ENCODE peak calls at places on chromosomes 6 and 20, in five cellular contexts. W, U, J, N and T are unnamed samples.
A peak's percentile ranks its signal among the peaks of the same experiment; 100 is the strongest.

GRCh38 chr20:41006936-41007871 is 21.4 kb upstream of the TOP1 start:
- DNase-seq in W (no peak), U (peak; percentile 59), J (no peak), N (peak; percentile 39), T (no peak)

GRCh38 chr6:87660226-87660886 is 41.7 kb downstream of the AKIRIN2 start:
- DNase-seq in W (no peak), U (peak; percentile 82), J (no peak), N (no peak), T (peak; percentile 83)

GRCh38 chr6:106098383-106099234 is 12.5 kb downstream of the PRDM1 start:
- DNase-seq in W (no peak), U (peak; percentile 83), J (no peak), N (no peak), T (peak; percentile 89)

GRCh38 chr6:53437557-53438202 is 88.9 kb upstream of the ELOVL5 start:
- DNase-seq in W (peak; percentile 27), U (peak; percentile 88), J (no peak), N (peak; percentile 52), T (peak; percentile 91)

GRCh38 chr20:1872456-1873183 is 22.6 kb upstream of the SIRPA start:
- DNase-seq in W (no peak), U (no peak), J (no peak), N (no peak), T (no peak)

GRCh38 chr6:11762782-11763459 is 15.7 kb downstream of the ADTRP start:
- DNase-seq in W (no peak), U (no peak), J (no peak), N (no peak), T (no peak)

GRCh38 chr20:38870733-38871559 is 55.3 kb upstream of the FAM83D start:
- DNase-seq in W (no peak), U (no peak), J (no peak), N (no peak), T (peak; percentile 1)

GRCh38 chr6:140684776-140685550 is 1310.5 kb upstream of the CITED2 start:
- DNase-seq in W (no peak), U (no peak), J (no peak), N (no peak), T (no peak)

GRCh38 chr6:111858347-111858746 is 14.9 kb downstream of the FYN start:
- DNase-seq in W (no peak), U (no peak), J (no peak), N (no peak), T (no peak)

GRCh38 chr20:2004171-2004570 is 10.3 kb upstream of the PDYN start:
- DNase-seq in W (no peak), U (no peak), J (no peak), N (peak; percentile 5), T (no peak)

GRCh38 chr6:91453479-91453878 is 866.6 kb upstream of the MAP3K7 start:
- DNase-seq in W (no peak), U (no peak), J (no peak), N (no peak), T (no peak)

GRCh38 chr6:106728296-106728870 is 99.0 kb downstream of the QRSL1 start:
- DNase-seq in W (no peak), U (no peak), J (no peak), N (no peak), T (no peak)

GRCh38 chr6:145820000-145820399 is 5.4 kb upstream of the FBXO30 start:
- DNase-seq in W (no peak), U (no peak), J (no peak), N (no peak), T (no peak)

GRCh38 chr6:22883061-22883717 is 313.8 kb downstream of the HDGFL1 start:
- DNase-seq in W (no peak), U (no peak), J (no peak), N (no peak), T (no peak)

GRCh38 chr6:148064406-148065134 is 278.1 kb upstream of the SASH1 start:
- DNase-seq in W (no peak), U (peak; percentile 72), J (no peak), N (no peak), T (peak; percentile 27)

GRCh38 chr6:41759106-41759904 is 12.1 kb upstream of the PGC start:
- DNase-seq in W (no peak), U (no peak), J (no peak), N (no peak), T (no peak)

GRCh38 chr6:164098857-164099534 is 684.5 kb downstream of the QKI start:
- DNase-seq in W (no peak), U (peak; percentile 7), J (no peak), N (no peak), T (no peak)

GRCh38 chr6:97423190-97423589 is 140.2 kb upstream of the MMS22L start:
- DNase-seq in W (no peak), U (no peak), J (no peak), N (no peak), T (no peak)

GRCh38 chr6:74946961-74947360 is 258.9 kb downstream of the COL12A1 start:
- DNase-seq in W (no peak), U (peak; percentile 34), J (no peak), N (no peak), T (peak; percentile 78)

GRCh38 chr6:106569444-106569843 is 59.9 kb downstream of the RTN4IP1 start:
- DNase-seq in W (no peak), U (no peak), J (no peak), N (no peak), T (peak; percentile 68)

GRCh38 chr6:92840246-92840930 is 579.0 kb downstream of the EPHA7 start:
- DNase-seq in W (no peak), U (peak; percentile 55), J (no peak), N (no peak), T (no peak)

GRCh38 chr6:119340766-119341487 is 8.6 kb downstream of the MAN1A1 start:
- DNase-seq in W (peak; percentile 41), U (peak; percentile 24), J (no peak), N (peak; percentile 53), T (no peak)

GRCh38 chr6:140572129-140572528 is 1197.7 kb upstream of the CITED2 start:
- DNase-seq in W (no peak), U (peak; percentile 89), J (no peak), N (no peak), T (peak; percentile 96)

GRCh38 chr6:154450498-154450897 is 60.0 kb downstream of the CNKSR3 start:
- DNase-seq in W (no peak), U (no peak), J (no peak), N (no peak), T (no peak)

GRCh38 chr20:60170116-60170515 is 211.9 kb downstream of the CDH26 start:
- DNase-seq in W (no peak), U (no peak), J (no peak), N (no peak), T (no peak)

GRCh38 chr20:47235853-47236638 is 120.5 kb downstream of the ZMYND8 start:
- DNase-seq in W (no peak), U (no peak), J (no peak), N (no peak), T (no peak)

GRCh38 chr6:52663120-52663934 is 7.6 kb upstream of the TMEM14A start:
- DNase-seq in W (peak; percentile 70), U (peak; percentile 85), J (no peak), N (no peak), T (peak; percentile 80)

GRCh38 chr6:1729133-1729751 is 119.5 kb downstream of the FOXC1 start:
- DNase-seq in W (no peak), U (no peak), J (no peak), N (no peak), T (no peak)

GRCh38 chr6:147154454-147154853 is 49.8 kb upstream of the STXBP5 start:
- DNase-seq in W (no peak), U (no peak), J (no peak), N (no peak), T (peak; percentile 79)

GRCh38 chr20:4513720-4514119 is 208.0 kb upstream of the PRND start:
- DNase-seq in W (no peak), U (no peak), J (no peak), N (no peak), T (peak; percentile 84)

GRCh38 chr6:41942045-41942851 is 640 bp upstream of the CCND3 start:
- DNase-seq in W (no peak), U (no peak), J (no peak), N (no peak), T (peak; percentile 88)

GRCh38 chr6:33206864-33207568 is 1.3 kb upstream of the RING1 start:
- DNase-seq in W (peak; percentile 94), U (peak; percentile 94), J (no peak), N (no peak), T (peak; percentile 72)

GRCh38 chr20:48295445-48295903 is 510.2 kb upstream of the SULF2 start:
- DNase-seq in W (peak; percentile 80), U (peak; percentile 87), J (peak; percentile 80), N (peak; percentile 77), T (peak; percentile 94)

GRCh38 chr6:149464411-149464810 is 20.4 kb downstream of the ZC3H12D start:
- DNase-seq in W (no peak), U (peak; percentile 38), J (no peak), N (no peak), T (no peak)

GRCh38 chr6:111564482-111564945 is 41.2 kb downstream of the TRAF3IP2 start:
- DNase-seq in W (no peak), U (peak; percentile 70), J (no peak), N (no peak), T (peak; percentile 74)

GRCh38 chr6:54681987-54682386 is 164.6 kb upstream of the FAM83B start:
- DNase-seq in W (no peak), U (peak; percentile 72), J (no peak), N (no peak), T (peak; percentile 84)

GRCh38 chr20:42741906-42742305 is 447.8 kb downstream of the PTPRT start:
- DNase-seq in W (no peak), U (no peak), J (no peak), N (no peak), T (no peak)

GRCh38 chr20:63252157-63252780 is 2.0 kb downstream of the NKAIN4 start:
- DNase-seq in W (no peak), U (no peak), J (no peak), N (no peak), T (no peak)
- H3K14ac ChIP-seq in W (peak overlapping the region; percentile 38), U (no peak overlapping the region), J (no peak overlapping the region), N (no peak overlapping the region), T (no peak overlapping the region)

GRCh38 chr6:158233214-158233795 is 65.2 kb downstream of the GTF2H5 start:
- DNase-seq in W (no peak), U (no peak), J (no peak), N (no peak), T (no peak)
- H3K14ac ChIP-seq in W (no peak overlapping the region), U (no peak overlapping the region), J (no peak overlapping the region), N (no peak overlapping the region), T (peak overlapping the region; percentile 80)

GRCh38 chr6:5003604-5004372 is at the start of gene RPP40:
- DNase-seq in W (peak; percentile 96), U (peak; percentile 98), J (peak; percentile 90), N (peak; percentile 98), T (peak; percentile 95)
- H3K14ac ChIP-seq in W (peak within 1 kb of the TSS; percentile 84), U (peak within 1 kb of the TSS; percentile 61), J (no peak within 1 kb of the TSS), N (no peak within 1 kb of the TSS), T (peak within 1 kb of the TSS; percentile 97)

GRCh38 chr6:28525496-28526039 is at the start of gene GPX5:
- DNase-seq in W (no peak), U (peak; percentile 14), J (no peak), N (no peak), T (no peak)
- H3K14ac ChIP-seq in W (no peak within 1 kb of the TSS), U (no peak within 1 kb of the TSS), J (no peak within 1 kb of the TSS), N (no peak within 1 kb of the TSS), T (no peak within 1 kb of the TSS)

DNA sequence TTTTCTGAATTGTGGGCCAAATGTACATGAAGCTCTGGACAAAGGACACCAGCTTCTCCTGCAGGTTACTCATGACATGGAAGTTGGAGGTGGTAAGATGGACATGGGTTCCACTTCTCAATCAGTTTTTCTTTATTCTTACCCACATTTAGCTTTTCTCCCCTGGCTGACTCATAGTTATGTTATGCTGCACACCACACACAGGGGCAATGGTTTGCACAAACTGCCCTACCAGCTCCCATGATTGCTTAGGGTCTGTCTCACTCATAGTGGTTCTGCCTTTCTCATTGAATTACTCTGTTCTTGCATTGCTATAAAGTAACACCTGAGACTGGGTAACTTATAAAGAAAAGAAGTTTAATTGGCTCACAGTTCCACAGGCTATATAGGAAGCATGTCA is 4.5 kb upstream of the CD109 start:
- DNase-seq in W (no peak), U (peak; percentile 31), J (no peak), N (no peak), T (peak; percentile 55)
- H3K14ac ChIP-seq in W (no peak overlapping the region), U (no peak overlapping the region), J (no peak overlapping the region), N (no peak overlapping the region), T (no peak overlapping the region)